ENCODE peak calls at places on chromosome X, in six cellular contexts. I is aorta; S is GM19239; E is B cell; O is activated CD8-positive, alpha-beta T cell treated with anti-CD3 and anti-CD28 coated beads, Interleukin-2, amount 10 ng/mL, durations not matched to agents 7 days and 5 days; F is activated CD4-positive, CD25-positive, alpha-beta regulatory T cell treated with anti-CD3 and anti-CD28 coated beads, Interleukin-2, amount 50 U/mL, for 16 hours. P is an unnamed sample.

GRCh38 chrX:74521961-74522833 is 92.2 kb downstream of the RLIM start:
- DNase-seq in S (no peak), I (no peak), F (no peak), E (no peak), O (no peak), P (no peak)

GRCh38 chrX:84501798-84502628 is at the start of gene HDX:
- DNase-seq in F (peak; percentile 1), E (peak; percentile 76), S (peak; percentile 2), O (peak; percentile 79), I (peak; percentile 94), P (peak; percentile 79)

GRCh38 chrX:26442340-26442739 is 226.4 kb downstream of the MAGEB5 start:
- DNase-seq in I (no peak), S (no peak), O (no peak), E (no peak), F (no peak), P (no peak)

GRCh38 chrX:53685711-53686110 is 808 bp downstream of the HUWE1 start:
- DNase-seq in F (no peak), I (no peak), E (no peak), S (no peak), O (no peak), P (no peak)

GRCh38 chrX:55450259-55450658 is 1.7 kb upstream of the MAGEH1 start:
- DNase-seq in F (no peak), S (no peak), I (no peak), E (no peak), O (no peak), P (no peak)

GRCh38 chrX:126820700-126821420 is 1.3 kb downstream of the PRR32 start:
- DNase-seq in S (no peak), E (no peak), F (no peak), I (no peak), O (no peak), P (no peak)

GRCh38 chrX:55486736-55487135 is 2.9 kb downstream of the USP51 start:
- DNase-seq in I (no peak), E (no peak), F (no peak), O (no peak), S (no peak), P (no peak)

GRCh38 chrX:10526442-10526841 is 93.9 kb downstream of the MID1 start:
- DNase-seq in O (no peak), I (no peak), S (no peak), E (no peak), F (no peak), P (no peak)

GRCh38 chrX:155094468-155095061 is 23.3 kb downstream of the BRCC3 start:
- DNase-seq in I (no peak), S (no peak), E (peak; percentile 50), F (peak; percentile 9), O (peak; percentile 39), P (no peak)

GRCh38 chrX:3191186-3191585 is 149.9 kb downstream of the ARSF start:
- DNase-seq in S (no peak), F (no peak), O (no peak), E (no peak), I (no peak), P (no peak)

GRCh38 chrX:138157850-138158249 is 553.7 kb downstream of the FGF13 start:
- DNase-seq in E (no peak), S (no peak), F (no peak), I (no peak), O (no peak), P (no peak)

GRCh38 chrX:39613508-39613921 is 484.2 kb downstream of the BCOR start:
- DNase-seq in S (peak; percentile 14), O (no peak), I (no peak), F (no peak), E (peak; percentile 20), P (peak; percentile 28)

GRCh38 chrX:9738146-9738545 is 27.5 kb downstream of the GPR143 start:
- DNase-seq in O (no peak), F (no peak), S (no peak), E (no peak), I (no peak), P (no peak)

GRCh38 chrX:49199906-49200771 is at the start of gene SYP:
- DNase-seq in F (peak; percentile 77), I (peak; percentile 96), E (peak; percentile 91), S (peak; percentile 77), O (peak; percentile 89), P (peak; percentile 88)